ENCODE peak calls at places on chromosomes 13 and 19, in four cellular contexts. One of them, this sample, is unnamed.

GRCh38 chr19:1140673-1141072 is 33.4 kb downstream of the SBNO2 start:
- DNase-seq in CD8-positive, alpha-beta memory T cell: no peak
- DNase-seq in psoas muscle: no peak
- DNase-seq in gastrocnemius medialis: no peak
- DNase-seq in this sample: no peak

GRCh38 chr19:41351339-41352245 is 2.1 kb downstream of the TGFB1 start:
- DNase-seq in gastrocnemius medialis: no peak
- DNase-seq in psoas muscle: peak; percentile 77
- DNase-seq in CD8-positive, alpha-beta memory T cell: peak; percentile 88
- DNase-seq in this sample: no peak

GRCh38 chr13:109412232-109412935 is 374.0 kb downstream of the IRS2 start:
- DNase-seq in CD8-positive, alpha-beta memory T cell: no peak
- DNase-seq in psoas muscle: no peak
- DNase-seq in gastrocnemius medialis: no peak
- DNase-seq in this sample: no peak

GRCh38 chr13:113425931-113426590 is 27.2 kb downstream of the ADPRHL1 start:
- DNase-seq in CD8-positive, alpha-beta memory T cell: no peak
- DNase-seq in psoas muscle: no peak
- DNase-seq in gastrocnemius medialis: no peak
- DNase-seq in this sample: no peak

GRCh38 chr13:35930665-35931631 is 200.2 kb downstream of the DCLK1 start:
- DNase-seq in gastrocnemius medialis: no peak
- DNase-seq in CD8-positive, alpha-beta memory T cell: no peak
- DNase-seq in psoas muscle: no peak
- DNase-seq in this sample: no peak

GRCh38 chr19:29528350-29528945 is 2.7 kb downstream of the VSTM2B start:
- DNase-seq in psoas muscle: peak; percentile 55
- DNase-seq in CD8-positive, alpha-beta memory T cell: peak; percentile 29
- DNase-seq in gastrocnemius medialis: no peak
- DNase-seq in this sample: no peak

GRCh38 chr19:16447015-16447384 is 24.8 kb downstream of the EPS15L1 start:
- DNase-seq in CD8-positive, alpha-beta memory T cell: peak; percentile 53
- DNase-seq in gastrocnemius medialis: peak; percentile 83
- DNase-seq in psoas muscle: peak; percentile 88
- DNase-seq in this sample: no peak

GRCh38 chr19:35644987-35645679 is 3.0 kb upstream of the COX6B1 start:
- DNase-seq in CD8-positive, alpha-beta memory T cell: peak; percentile 57
- DNase-seq in gastrocnemius medialis: peak; percentile 64
- DNase-seq in psoas muscle: peak; percentile 89
- DNase-seq in this sample: peak; percentile 84

GRCh38 chr13:73934215-73934623 is 200.0 kb downstream of the KLF12 start:
- DNase-seq in CD8-positive, alpha-beta memory T cell: no peak
- DNase-seq in gastrocnemius medialis: no peak
- DNase-seq in psoas muscle: no peak
- DNase-seq in this sample: no peak

GRCh38 chr19:18346091-18346490 is 5.7 kb downstream of the PGPEP1 start:
- DNase-seq in CD8-positive, alpha-beta memory T cell: no peak
- DNase-seq in gastrocnemius medialis: no peak
- DNase-seq in psoas muscle: no peak
- DNase-seq in this sample: no peak

GRCh38 chr13:51249767-51250741 is 27.9 kb downstream of the FAM124A start:
- DNase-seq in CD8-positive, alpha-beta memory T cell: no peak
- DNase-seq in psoas muscle: no peak
- DNase-seq in gastrocnemius medialis: no peak
- DNase-seq in this sample: no peak

GRCh38 chr13:110938662-110939421 is 24.0 kb upstream of the ANKRD10 start:
- DNase-seq in gastrocnemius medialis: no peak
- DNase-seq in CD8-positive, alpha-beta memory T cell: no peak
- DNase-seq in psoas muscle: no peak
- DNase-seq in this sample: no peak

GRCh38 chr13:93534181-93534700 is 307.6 kb downstream of the GPC6 start:
- DNase-seq in psoas muscle: no peak
- DNase-seq in CD8-positive, alpha-beta memory T cell: no peak
- DNase-seq in gastrocnemius medialis: no peak
- DNase-seq in this sample: no peak

GRCh38 chr19:18713550-18714117 is 30.2 kb downstream of the CRTC1 start:
- DNase-seq in psoas muscle: no peak
- DNase-seq in CD8-positive, alpha-beta memory T cell: no peak
- DNase-seq in gastrocnemius medialis: no peak
- DNase-seq in this sample: no peak

GRCh38 chr19:50553134-50553703 is 15.0 kb downstream of the LRRC4B start:
- DNase-seq in gastrocnemius medialis: no peak
- DNase-seq in psoas muscle: no peak
- DNase-seq in CD8-positive, alpha-beta memory T cell: no peak
- DNase-seq in this sample: no peak

GRCh38 chr19:1823539-1824251 is 11.6 kb upstream of the ATP8B3 start:
- DNase-seq in psoas muscle: no peak
- DNase-seq in CD8-positive, alpha-beta memory T cell: no peak
- DNase-seq in gastrocnemius medialis: no peak
- DNase-seq in this sample: no peak

GRCh38 chr13:46296920-46297319 is 85.2 kb downstream of the LRRC63 start:
- DNase-seq in CD8-positive, alpha-beta memory T cell: no peak
- DNase-seq in psoas muscle: no peak
- DNase-seq in gastrocnemius medialis: no peak
- DNase-seq in this sample: no peak

GRCh38 chr13:22883262-22883840 is 297.4 kb upstream of the SGCG start:
- DNase-seq in gastrocnemius medialis: no peak
- DNase-seq in CD8-positive, alpha-beta memory T cell: no peak
- DNase-seq in psoas muscle: no peak
- DNase-seq in this sample: no peak

GRCh38 chr13:98299954-98300350 is 122.9 kb upstream of the RNF113B start:
- DNase-seq in gastrocnemius medialis: no peak
- DNase-seq in psoas muscle: no peak
- DNase-seq in CD8-positive, alpha-beta memory T cell: no peak
- DNase-seq in this sample: no peak

GRCh38 chr19:11017275-11018035 is 56.6 kb downstream of the SMARCA4 start:
- DNase-seq in gastrocnemius medialis: no peak
- DNase-seq in psoas muscle: no peak
- DNase-seq in CD8-positive, alpha-beta memory T cell: no peak
- DNase-seq in this sample: no peak

GRCh38 chr19:19319725-19320361 is 466 bp downstream of the SUGP1 start:
- DNase-seq in CD8-positive, alpha-beta memory T cell: no peak
- DNase-seq in gastrocnemius medialis: no peak
- DNase-seq in psoas muscle: peak; percentile 63
- DNase-seq in this sample: no peak

GRCh38 chr19:13832096-13832495 is 36.9 kb downstream of the ZSWIM4 start:
- DNase-seq in psoas muscle: no peak
- DNase-seq in CD8-positive, alpha-beta memory T cell: no peak
- DNase-seq in gastrocnemius medialis: no peak
- DNase-seq in this sample: no peak

GRCh38 chr19:2462635-2463421 is 6.1 kb upstream of the LMNB2 start:
- DNase-seq in CD8-positive, alpha-beta memory T cell: no peak
- DNase-seq in gastrocnemius medialis: peak; percentile 38
- DNase-seq in psoas muscle: peak; percentile 92
- DNase-seq in this sample: no peak

GRCh38 chr13:34926513-34926912 is 15.6 kb upstream of the NBEA start:
- DNase-seq in CD8-positive, alpha-beta memory T cell: no peak
- DNase-seq in psoas muscle: no peak
- DNase-seq in gastrocnemius medialis: no peak
- DNase-seq in this sample: no peak

GRCh38 chr13:44331912-44332840 is 41.4 kb upstream of the SERP2 start:
- DNase-seq in gastrocnemius medialis: no peak
- DNase-seq in psoas muscle: peak; percentile 70
- DNase-seq in CD8-positive, alpha-beta memory T cell: no peak
- DNase-seq in this sample: no peak

GRCh38 chr13:62879071-62879470 is 1463.4 kb upstream of the PCDH20 start:
- DNase-seq in CD8-positive, alpha-beta memory T cell: no peak
- DNase-seq in psoas muscle: no peak
- DNase-seq in gastrocnemius medialis: no peak
- DNase-seq in this sample: no peak

GRCh38 chr19:50677636-50678035 is 28.4 kb downstream of the C19orf81 start:
- DNase-seq in psoas muscle: no peak
- DNase-seq in CD8-positive, alpha-beta memory T cell: no peak
- DNase-seq in gastrocnemius medialis: no peak
- DNase-seq in this sample: no peak

GRCh38 chr13:76516013-76516412 is 370.2 kb downstream of the KCTD12 start:
- DNase-seq in CD8-positive, alpha-beta memory T cell: no peak
- DNase-seq in psoas muscle: no peak
- DNase-seq in gastrocnemius medialis: no peak
- DNase-seq in this sample: no peak
- H3K4me1 ChIP-seq in CD8-positive, alpha-beta memory T cell: no peaks in the 10 kb centered on the region
- H3K4me1 ChIP-seq in psoas muscle: no peaks in the 10 kb centered on the region
- H3K4me1 ChIP-seq in gastrocnemius medialis: no peaks in the 10 kb centered on the region
- H3K4me1 ChIP-seq in this sample: peaks cover 10% of the 10 kb centered on the region

DNA sequence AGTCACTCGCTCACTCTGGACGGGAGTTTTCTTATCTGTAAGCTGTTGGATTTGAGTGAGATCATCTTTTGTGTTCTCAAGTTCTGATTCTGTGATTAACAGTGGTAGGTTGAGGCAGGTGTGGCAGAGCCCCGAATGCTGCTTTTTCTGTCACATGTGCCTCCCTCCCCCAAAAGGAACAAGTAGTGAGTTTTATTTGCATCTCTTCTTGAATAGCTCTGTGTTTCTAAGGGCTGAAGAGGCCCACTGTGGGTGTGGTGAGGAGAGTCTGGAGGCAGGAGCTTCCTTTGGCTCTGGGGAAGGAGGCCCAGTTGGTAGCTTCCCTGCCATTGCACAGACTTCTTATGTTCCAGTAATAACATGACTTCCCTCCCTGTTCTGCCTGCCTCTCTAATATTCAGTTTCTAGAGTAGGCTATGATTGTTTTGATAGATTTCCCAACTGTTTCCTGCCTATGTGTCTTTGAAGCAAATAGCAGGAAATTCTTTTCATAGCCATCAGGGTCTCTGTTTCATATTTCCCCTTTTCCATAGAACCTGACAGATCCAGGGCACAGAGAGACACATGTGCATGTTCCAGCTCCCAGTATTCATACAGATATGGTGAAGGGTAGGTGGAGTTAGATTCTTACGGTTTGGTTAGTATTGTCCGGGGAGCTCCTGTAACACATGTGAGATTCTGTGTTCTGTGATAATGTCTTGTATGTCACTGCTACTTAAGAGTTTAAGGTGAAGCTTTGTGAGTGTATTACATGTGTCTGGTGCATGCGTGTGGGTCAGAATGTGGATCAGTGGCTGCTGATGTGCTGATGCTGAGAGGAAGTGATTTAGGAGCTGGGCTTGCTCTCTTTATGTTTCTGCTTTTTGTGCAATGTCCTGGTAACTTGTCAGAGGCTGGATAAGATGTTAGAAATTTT is 24.0 kb upstream of the CXCL17 start:
- DNase-seq in CD8-positive, alpha-beta memory T cell: no peak
- DNase-seq in gastrocnemius medialis: no peak
- DNase-seq in psoas muscle: no peak
- DNase-seq in this sample: no peak
- H3K4me1 ChIP-seq in CD8-positive, alpha-beta memory T cell: no peaks in the 10 kb centered on the region
- H3K4me1 ChIP-seq in gastrocnemius medialis: no peaks in the 10 kb centered on the region
- H3K4me1 ChIP-seq in psoas muscle: no peaks in the 10 kb centered on the region
- H3K4me1 ChIP-seq in this sample: peaks cover 2% of the 10 kb centered on the region

GRCh38 chr19:37926255-37926654 is 19.2 kb downstream of the SIPA1L3 start:
- DNase-seq in psoas muscle: no peak
- DNase-seq in gastrocnemius medialis: no peak
- DNase-seq in CD8-positive, alpha-beta memory T cell: no peak
- DNase-seq in this sample: no peak
- H3K4me1 ChIP-seq in psoas muscle: peaks cover 5% of the 10 kb centered on the region
- H3K4me1 ChIP-seq in gastrocnemius medialis: no peaks in the 10 kb centered on the region
- H3K4me1 ChIP-seq in CD8-positive, alpha-beta memory T cell: no peaks in the 10 kb centered on the region
- H3K4me1 ChIP-seq in this sample: peaks cover 18% of the 10 kb centered on the region

DNA sequence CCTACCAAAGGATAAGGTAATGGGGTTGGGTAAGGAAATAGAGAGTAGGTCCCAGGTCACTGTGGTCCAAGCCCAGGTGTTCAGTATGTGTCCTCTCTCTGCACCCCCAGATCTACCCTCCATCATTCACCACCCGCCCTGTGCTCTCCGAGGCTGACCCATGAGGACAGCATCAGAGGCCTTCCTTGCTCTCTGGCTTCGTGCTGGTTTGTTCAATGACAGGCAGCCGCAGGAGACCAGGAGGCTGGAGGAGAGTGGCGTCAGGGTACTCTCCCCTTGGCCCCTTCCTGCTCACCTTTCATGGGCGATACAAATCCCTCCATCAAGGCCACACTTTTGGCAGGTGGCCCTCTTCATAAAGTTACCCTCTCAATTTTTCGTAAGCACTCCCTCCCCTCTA is 1.7 kb downstream of the TUBA3C start:
- DNase-seq in psoas muscle: no peak
- DNase-seq in CD8-positive, alpha-beta memory T cell: no peak
- DNase-seq in gastrocnemius medialis: no peak
- DNase-seq in this sample: no peak
- H3K4me1 ChIP-seq in psoas muscle: no peaks in the 10 kb centered on the region
- H3K4me1 ChIP-seq in CD8-positive, alpha-beta memory T cell: no peaks in the 10 kb centered on the region
- H3K4me1 ChIP-seq in gastrocnemius medialis: no peaks in the 10 kb centered on the region
- H3K4me1 ChIP-seq in this sample: no peaks in the 10 kb centered on the region

DNA sequence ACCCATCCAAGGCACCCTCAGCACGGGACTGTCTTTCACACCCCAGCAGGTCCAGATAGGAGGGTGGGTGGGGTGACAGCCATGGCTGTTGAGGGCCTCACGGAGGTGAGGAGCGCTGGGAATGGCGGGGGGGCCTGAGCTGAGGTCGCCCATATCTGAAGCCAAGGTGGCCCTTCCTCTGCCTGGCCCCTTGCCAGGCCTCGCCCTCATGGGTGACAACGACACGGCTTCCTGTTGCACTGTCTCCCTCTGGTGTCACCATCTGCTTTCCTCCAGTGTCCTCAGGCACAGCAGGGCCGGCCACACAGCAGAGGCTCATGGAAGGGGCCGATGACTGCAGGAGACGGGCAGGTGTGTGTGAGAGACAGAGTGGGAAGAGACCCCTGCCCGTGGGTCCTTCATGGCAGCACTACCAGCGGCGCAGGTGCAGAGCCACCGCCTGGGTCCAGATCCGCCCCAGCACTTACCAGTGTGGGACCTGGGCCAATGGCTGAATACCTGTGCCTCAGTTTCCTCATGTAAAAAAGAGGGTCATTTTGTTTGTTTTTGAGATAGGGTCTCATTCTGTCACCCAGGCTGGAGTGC is 8.1 kb upstream of the NKPD1 start:
- DNase-seq in gastrocnemius medialis: no peak
- DNase-seq in psoas muscle: no peak
- DNase-seq in CD8-positive, alpha-beta memory T cell: no peak
- DNase-seq in this sample: peak; percentile 50
- H3K4me1 ChIP-seq in gastrocnemius medialis: no peaks in the 10 kb centered on the region
- H3K4me1 ChIP-seq in psoas muscle: no peaks in the 10 kb centered on the region
- H3K4me1 ChIP-seq in CD8-positive, alpha-beta memory T cell: peaks cover 67% of the 10 kb centered on the region
- H3K4me1 ChIP-seq in this sample: peaks cover 7% of the 10 kb centered on the region

DNA sequence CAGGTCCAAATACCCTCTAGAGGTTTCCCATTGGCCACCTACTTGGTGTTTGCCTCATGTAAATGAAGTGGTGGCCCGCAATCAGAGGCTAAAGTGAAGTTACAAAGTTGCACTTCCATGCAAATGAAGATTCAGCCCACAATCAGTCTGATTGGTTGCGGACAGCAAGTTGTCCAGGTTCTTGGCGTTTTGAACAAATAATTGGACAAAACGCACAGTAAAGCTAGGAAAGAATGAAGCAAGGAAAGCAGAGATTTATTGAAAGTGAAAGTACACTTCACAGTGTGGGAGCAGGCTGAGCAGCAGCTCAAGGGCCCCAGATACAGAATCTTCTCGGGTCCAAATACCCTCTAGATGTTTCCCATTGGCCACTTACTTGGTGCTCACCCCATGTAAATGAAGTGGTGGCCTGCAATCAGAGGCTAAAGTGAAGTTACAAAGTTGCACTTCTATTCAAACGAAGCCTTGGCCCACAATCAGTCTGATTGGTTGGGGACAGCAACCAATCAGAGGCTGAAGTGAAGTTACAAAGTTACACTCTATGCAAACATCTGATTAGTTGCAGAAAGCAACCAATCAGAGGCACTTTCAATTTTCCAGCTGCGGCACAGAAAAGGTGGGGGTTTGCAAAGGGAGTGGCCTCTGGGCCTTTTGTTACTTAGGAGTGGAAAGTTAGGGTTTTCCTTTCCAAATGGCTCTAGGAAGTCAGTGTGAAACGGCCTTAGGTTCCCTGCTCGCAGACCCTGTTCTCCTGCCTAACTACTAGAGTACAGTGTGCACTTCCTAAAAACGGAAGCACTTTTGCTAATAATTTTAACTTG is 4.7 kb upstream of the TM9SF2 start:
- DNase-seq in psoas muscle: peak; percentile 65
- DNase-seq in CD8-positive, alpha-beta memory T cell: peak; percentile 55
- DNase-seq in gastrocnemius medialis: peak; percentile 50
- DNase-seq in this sample: no peak
- H3K4me1 ChIP-seq in psoas muscle: peaks cover 32% of the 10 kb centered on the region
- H3K4me1 ChIP-seq in CD8-positive, alpha-beta memory T cell: peaks cover 44% of the 10 kb centered on the region
- H3K4me1 ChIP-seq in gastrocnemius medialis: peaks cover 32% of the 10 kb centered on the region
- H3K4me1 ChIP-seq in this sample: peaks cover 14% of the 10 kb centered on the region